ENCODE peak calls at places on chromosomes 7 and 10, in four cellular contexts. One of them, this sample, is unnamed.

GRCh38 chr10:102673961-102674511 is 29.8 kb downstream of the TRIM8 start:
- DNase-seq in DMS79 treated with DMSO at 0.1 percent for 48 hours: peak
- DNase-seq in activated naive CD4-positive, alpha-beta T cell treated with anti-CD3 and anti-CD28 coated beads, Interleukin-2, amount 50 U/mL, for 16 hours: peak
- DNase-seq in stomach: peak
- DNase-seq in this sample: no peak

GRCh38 chr7:16993543-16993942 is 111.8 kb upstream of the AGR3 start:
- DNase-seq in stomach: no peak
- DNase-seq in activated naive CD4-positive, alpha-beta T cell treated with anti-CD3 and anti-CD28 coated beads, Interleukin-2, amount 50 U/mL, for 16 hours: no peak
- DNase-seq in DMS79 treated with DMSO at 0.1 percent for 48 hours: no peak
- DNase-seq in this sample: no peak

GRCh38 chr7:159078193-159078910 is 66.3 kb downstream of the VIPR2 start:
- DNase-seq in DMS79 treated with DMSO at 0.1 percent for 48 hours: no peak
- DNase-seq in stomach: no peak
- DNase-seq in activated naive CD4-positive, alpha-beta T cell treated with anti-CD3 and anti-CD28 coated beads, Interleukin-2, amount 50 U/mL, for 16 hours: no peak
- DNase-seq in this sample: peak

GRCh38 chr10:24349379-24350110 is 140.6 kb downstream of the KIAA1217 start:
- DNase-seq in activated naive CD4-positive, alpha-beta T cell treated with anti-CD3 and anti-CD28 coated beads, Interleukin-2, amount 50 U/mL, for 16 hours: no peak
- DNase-seq in stomach: no peak
- DNase-seq in DMS79 treated with DMSO at 0.1 percent for 48 hours: no peak
- DNase-seq in this sample: no peak

GRCh38 chr10:111357859-111358258 is 281.0 kb downstream of the ADRA2A start:
- DNase-seq in DMS79 treated with DMSO at 0.1 percent for 48 hours: no peak
- DNase-seq in stomach: no peak
- DNase-seq in activated naive CD4-positive, alpha-beta T cell treated with anti-CD3 and anti-CD28 coated beads, Interleukin-2, amount 50 U/mL, for 16 hours: no peak
- DNase-seq in this sample: no peak

GRCh38 chr10:92619368-92619767 is 26.4 kb downstream of the KIF11 start:
- DNase-seq in stomach: no peak
- DNase-seq in DMS79 treated with DMSO at 0.1 percent for 48 hours: no peak
- DNase-seq in activated naive CD4-positive, alpha-beta T cell treated with anti-CD3 and anti-CD28 coated beads, Interleukin-2, amount 50 U/mL, for 16 hours: no peak
- DNase-seq in this sample: no peak

GRCh38 chr7:26393855-26394254 is 102.2 kb downstream of the SNX10 start:
- DNase-seq in activated naive CD4-positive, alpha-beta T cell treated with anti-CD3 and anti-CD28 coated beads, Interleukin-2, amount 50 U/mL, for 16 hours: no peak
- DNase-seq in stomach: no peak
- DNase-seq in DMS79 treated with DMSO at 0.1 percent for 48 hours: no peak
- DNase-seq in this sample: no peak

GRCh38 chr10:46538723-46539426 is 17.6 kb downstream of the GPRIN2 start:
- DNase-seq in activated naive CD4-positive, alpha-beta T cell treated with anti-CD3 and anti-CD28 coated beads, Interleukin-2, amount 50 U/mL, for 16 hours: no peak
- DNase-seq in stomach: no peak
- DNase-seq in DMS79 treated with DMSO at 0.1 percent for 48 hours: no peak
- DNase-seq in this sample: no peak

GRCh38 chr7:51187941-51188340 is 128.7 kb downstream of the COBL start:
- DNase-seq in activated naive CD4-positive, alpha-beta T cell treated with anti-CD3 and anti-CD28 coated beads, Interleukin-2, amount 50 U/mL, for 16 hours: no peak
- DNase-seq in DMS79 treated with DMSO at 0.1 percent for 48 hours: no peak
- DNase-seq in stomach: no peak
- DNase-seq in this sample: no peak

GRCh38 chr10:17764142-17764541 is 12.1 kb downstream of the TMEM236 start:
- DNase-seq in stomach: no peak
- DNase-seq in activated naive CD4-positive, alpha-beta T cell treated with anti-CD3 and anti-CD28 coated beads, Interleukin-2, amount 50 U/mL, for 16 hours: no peak
- DNase-seq in DMS79 treated with DMSO at 0.1 percent for 48 hours: no peak
- DNase-seq in this sample: no peak

GRCh38 chr10:123331438-123331837 is 177.2 kb downstream of the BUB3 start:
- DNase-seq in stomach: no peak
- DNase-seq in DMS79 treated with DMSO at 0.1 percent for 48 hours: no peak
- DNase-seq in activated naive CD4-positive, alpha-beta T cell treated with anti-CD3 and anti-CD28 coated beads, Interleukin-2, amount 50 U/mL, for 16 hours: no peak
- DNase-seq in this sample: no peak

GRCh38 chr10:132296671-132297443 is 10.9 kb downstream of the STK32C start:
- DNase-seq in DMS79 treated with DMSO at 0.1 percent for 48 hours: no peak
- DNase-seq in stomach: no peak
- DNase-seq in activated naive CD4-positive, alpha-beta T cell treated with anti-CD3 and anti-CD28 coated beads, Interleukin-2, amount 50 U/mL, for 16 hours: no peak
- DNase-seq in this sample: no peak